ENCODE peak calls at places on chromosomes 5 and 9, in six cellular contexts. One of them, this sample, is unnamed.

GRCh38 chr9:134814598-134815215 is 65.9 kb upstream of the FCN2 start:
- DNase-seq in endothelial cell: no peak
- DNase-seq in T-cell: no peak
- DNase-seq in NCI-H2081: no peak
- DNase-seq in hepatic stellate cell: peak
- DNase-seq in NCI-H1694: no peak
- DNase-seq in this sample: no peak

GRCh38 chr5:157740211-157740610 is 3.3 kb upstream of the LSM11 start:
- DNase-seq in hepatic stellate cell: peak
- DNase-seq in NCI-H2081: no peak
- DNase-seq in NCI-H1694: no peak
- DNase-seq in T-cell: no peak
- DNase-seq in endothelial cell: no peak
- DNase-seq in this sample: peak

GRCh38 chr5:133552925-133553525 is 59.3 kb downstream of the FSTL4 start:
- DNase-seq in T-cell: peak
- DNase-seq in NCI-H2081: no peak
- DNase-seq in endothelial cell: peak
- DNase-seq in NCI-H1694: no peak
- DNase-seq in hepatic stellate cell: peak
- DNase-seq in this sample: peak

GRCh38 chr5:154470949-154471870 is 6.8 kb downstream of the HAND1 start:
- DNase-seq in hepatic stellate cell: no peak
- DNase-seq in T-cell: no peak
- DNase-seq in NCI-H1694: no peak
- DNase-seq in NCI-H2081: no peak
- DNase-seq in endothelial cell: no peak
- DNase-seq in this sample: peak

GRCh38 chr9:111866976-111867375 is 29.6 kb upstream of the UGCG start:
- DNase-seq in NCI-H1694: no peak
- DNase-seq in endothelial cell: no peak
- DNase-seq in NCI-H2081: no peak
- DNase-seq in hepatic stellate cell: peak
- DNase-seq in T-cell: peak
- DNase-seq in this sample: no peak

GRCh38 chr9:86644315-86645034 is 290.3 kb upstream of the TUT7 start:
- DNase-seq in hepatic stellate cell: no peak
- DNase-seq in NCI-H1694: no peak
- DNase-seq in NCI-H2081: no peak
- DNase-seq in T-cell: no peak
- DNase-seq in endothelial cell: no peak
- DNase-seq in this sample: no peak

GRCh38 chr5:140549237-140550144 is 2.0 kb downstream of the EIF4EBP3 start:
- DNase-seq in T-cell: no peak
- DNase-seq in NCI-H2081: no peak
- DNase-seq in endothelial cell: no peak
- DNase-seq in NCI-H1694: no peak
- DNase-seq in hepatic stellate cell: no peak
- DNase-seq in this sample: no peak

GRCh38 chr5:159864885-159865622 is 51.2 kb upstream of the ADRA1B start:
- DNase-seq in hepatic stellate cell: no peak
- DNase-seq in NCI-H1694: no peak
- DNase-seq in NCI-H2081: no peak
- DNase-seq in endothelial cell: no peak
- DNase-seq in T-cell: no peak
- DNase-seq in this sample: no peak

GRCh38 chr9:93266521-93267001 is 82.6 kb downstream of the WNK2 start:
- DNase-seq in T-cell: peak
- DNase-seq in endothelial cell: no peak
- DNase-seq in NCI-H1694: no peak
- DNase-seq in hepatic stellate cell: no peak
- DNase-seq in NCI-H2081: no peak
- DNase-seq in this sample: peak

GRCh38 chr5:87151547-87151946 is 116.1 kb upstream of the RASA1 start:
- DNase-seq in hepatic stellate cell: peak
- DNase-seq in NCI-H2081: no peak
- DNase-seq in NCI-H1694: no peak
- DNase-seq in T-cell: no peak
- DNase-seq in endothelial cell: no peak
- DNase-seq in this sample: no peak

GRCh38 chr9:77826621-77827020 is 178.5 kb upstream of the GNA14 start:
- DNase-seq in T-cell: no peak
- DNase-seq in NCI-H2081: no peak
- DNase-seq in hepatic stellate cell: no peak
- DNase-seq in NCI-H1694: no peak
- DNase-seq in endothelial cell: no peak
- DNase-seq in this sample: no peak

GRCh38 chr9:34536685-34537084 is 13.9 kb upstream of the ENHO start:
- DNase-seq in T-cell: no peak
- DNase-seq in endothelial cell: no peak
- DNase-seq in NCI-H2081: no peak
- DNase-seq in hepatic stellate cell: no peak
- DNase-seq in NCI-H1694: no peak
- DNase-seq in this sample: no peak

This sample was measured in MM.1S.